ENCODE peak calls at places on chromosomes 2 and 18, in five cellular contexts. Q is A549, U is heart left ventricle, K is cardiac muscle cell, L is HepG2. G is an unnamed sample.
A peak's percentile ranks its signal among the peaks of the same experiment; 100 is the strongest.

GRCh38 chr18:72375628-72376027 is 168.5 kb downstream of the CBLN2 start:
- DNase-seq in Q (no peak), U (no peak), K (no peak), L (no peak), G (no peak)

GRCh38 chr2:11343626-11344341 is 652 bp downstream of the ROCK2 start:
- DNase-seq in Q (peak; percentile 36), U (peak; percentile 66), K (peak; percentile 27), L (peak; percentile 85), G (peak; percentile 76)

GRCh38 chr2:176147790-176148496 is 3.4 kb upstream of the HOXD4 start:
- DNase-seq in Q (no peak), U (no peak), K (no peak), L (no peak), G (peak; percentile 51)

GRCh38 chr18:58997811-58998337 is 133.2 kb downstream of the ZNF532 start:
- DNase-seq in Q (no peak), U (no peak), K (peak; percentile 93), L (no peak), G (peak; percentile 92)

GRCh38 chr2:196316050-196316430 is 144.7 kb upstream of the STK17B start:
- DNase-seq in Q (no peak), U (no peak), K (no peak), L (no peak), G (no peak)

GRCh38 chr2:113692698-113693428 is 63.6 kb downstream of the SLC35F5 start:
- DNase-seq in Q (no peak), U (no peak), K (no peak), L (no peak), G (no peak)

GRCh38 chr2:226060228-226060627 is 660.7 kb downstream of the NYAP2 start:
- DNase-seq in Q (no peak), U (no peak), K (no peak), L (peak; percentile 68), G (no peak)

GRCh38 chr2:53129851-53130250 is 637.8 kb upstream of the CHAC2 start:
- DNase-seq in Q (no peak), U (no peak), K (peak; percentile 83), L (no peak), G (no peak)

GRCh38 chr18:11407900-11408299 is 201.5 kb upstream of the SLC35G4 start:
- DNase-seq in Q (no peak), U (no peak), K (peak; percentile 45), L (no peak), G (no peak)

GRCh38 chr2:46294185-46294836 is 2.9 kb upstream of the EPAS1 start:
- DNase-seq in Q (peak; percentile 69), U (peak; percentile 35), K (no peak), L (no peak), G (no peak)

GRCh38 chr18:51077217-51077616 is 47.2 kb downstream of the SMAD4 start:
- DNase-seq in Q (no peak), U (no peak), K (peak; percentile 23), L (no peak), G (no peak)

GRCh38 chr2:187581125-187581896 is 27.1 kb upstream of the TFPI start:
- DNase-seq in Q (peak; percentile 4), U (no peak), K (peak; percentile 69), L (peak; percentile 59), G (no peak)

GRCh38 chr2:183267148-183267827 is 143.0 kb downstream of the NUP35 start:
- DNase-seq in Q (no peak), U (no peak), K (no peak), L (no peak), G (no peak)

GRCh38 chr2:169015943-169016342 is 15.2 kb downstream of the ABCB11 start:
- DNase-seq in Q (no peak), U (no peak), K (no peak), L (no peak), G (no peak)

GRCh38 chr2:157932480-157933205 is 56.5 kb upstream of the ACVR1 start:
- DNase-seq in Q (no peak), U (no peak), K (no peak), L (peak; percentile 21), G (no peak)

GRCh38 chr2:68018727-68019126 is 44.1 kb downstream of the C1D start:
- DNase-seq in Q (no peak), U (no peak), K (no peak), L (no peak), G (no peak)

GRCh38 chr18:58496937-58497336 is 132.0 kb downstream of the ALPK2 start:
- DNase-seq in Q (peak; percentile 8), U (no peak), K (no peak), L (peak; percentile 58), G (no peak)

GRCh38 chr2:120108049-120108448 is 95.2 kb downstream of the EPB41L5 start:
- DNase-seq in Q (no peak), U (peak; percentile 43), K (peak; percentile 84), L (no peak), G (no peak)

GRCh38 chr18:44588466-44588865 is 92.2 kb upstream of the SETBP1 start:
- DNase-seq in Q (no peak), U (no peak), K (no peak), L (no peak), G (no peak)

GRCh38 chr18:79513381-79514081 is 117.8 kb downstream of the NFATC1 start:
- DNase-seq in Q (no peak), U (no peak), K (no peak), L (no peak), G (no peak)

GRCh38 chr2:127568128-127568527 is 32.6 kb downstream of the MYO7B start:
- DNase-seq in Q (no peak), U (no peak), K (no peak), L (no peak), G (peak; percentile 61)

GRCh38 chr2:81481242-81481993 is 1176.9 kb upstream of the LRRTM1 start:
- DNase-seq in Q (no peak), U (no peak), K (peak; percentile 1), L (no peak), G (no peak)

GRCh38 chr2:65231892-65232477 is 4.4 kb downstream of the ACTR2 start:
- DNase-seq in Q (no peak), U (no peak), K (peak; percentile 44), L (no peak), G (no peak)

GRCh38 chr18:77671456-77672167 is 422.0 kb downstream of the GALR1 start:
- DNase-seq in Q (no peak), U (no peak), K (no peak), L (no peak), G (no peak)

GRCh38 chr2:37324786-37325624 is at the start of gene PRKD3:
- DNase-seq in Q (peak; percentile 55), U (no peak), K (peak; percentile 53), L (peak; percentile 27), G (no peak)

GRCh38 chr2:202278944-202279343 is 13.4 kb downstream of the NOP58 start:
- DNase-seq in Q (peak; percentile 38), U (no peak), K (peak; percentile 84), L (peak; percentile 48), G (no peak)

GRCh38 chr2:72883356-72883962 is 3.7 kb upstream of the SPR start:
- DNase-seq in Q (peak; percentile 44), U (peak; percentile 50), K (peak; percentile 65), L (peak; percentile 47), G (no peak)

GRCh38 chr2:4938246-4938645 is 753.9 kb upstream of the SOX11 start:
- DNase-seq in Q (no peak), U (no peak), K (no peak), L (no peak), G (no peak)

GRCh38 chr2:19124135-19124534 is 234.3 kb downstream of the OSR1 start:
- DNase-seq in Q (no peak), U (no peak), K (peak; percentile 36), L (no peak), G (no peak)

GRCh38 chr2:108786008-108786353 is 590 bp upstream of the CCDC138 start:
- DNase-seq in Q (no peak), U (no peak), K (no peak), L (no peak), G (no peak)

DNA sequence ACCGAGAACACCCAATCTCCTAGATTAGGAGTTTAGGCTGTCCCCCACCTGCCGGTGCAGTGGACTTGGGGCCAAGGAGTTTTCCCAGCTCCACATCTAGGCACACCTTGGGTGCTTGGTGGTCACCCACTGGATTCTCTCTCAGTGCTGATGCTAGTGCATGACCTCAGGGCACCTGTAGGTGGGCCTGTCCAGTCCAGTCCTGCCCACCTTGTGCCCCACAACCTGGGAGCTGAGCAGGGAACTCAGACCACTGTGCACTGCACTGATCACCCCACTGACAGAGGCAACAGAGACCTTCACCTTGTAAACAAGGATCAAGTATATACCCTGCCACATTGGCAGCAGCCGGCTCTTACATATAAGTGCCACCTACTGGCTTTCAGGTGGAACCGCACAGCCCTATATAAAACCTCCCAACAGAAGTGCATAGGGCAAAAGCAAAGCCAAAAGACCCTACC is 12.7 kb upstream of the CDH19 start:
- DNase-seq in Q (no peak), U (no peak), K (peak; percentile 22), L (peak; percentile 35), G (no peak)
- TF ChIP-seq CTCF in Q (peak; percentile 13), U (no peak), K (peak; percentile 55), L (peak; percentile 59), G (no peak)

DNA sequence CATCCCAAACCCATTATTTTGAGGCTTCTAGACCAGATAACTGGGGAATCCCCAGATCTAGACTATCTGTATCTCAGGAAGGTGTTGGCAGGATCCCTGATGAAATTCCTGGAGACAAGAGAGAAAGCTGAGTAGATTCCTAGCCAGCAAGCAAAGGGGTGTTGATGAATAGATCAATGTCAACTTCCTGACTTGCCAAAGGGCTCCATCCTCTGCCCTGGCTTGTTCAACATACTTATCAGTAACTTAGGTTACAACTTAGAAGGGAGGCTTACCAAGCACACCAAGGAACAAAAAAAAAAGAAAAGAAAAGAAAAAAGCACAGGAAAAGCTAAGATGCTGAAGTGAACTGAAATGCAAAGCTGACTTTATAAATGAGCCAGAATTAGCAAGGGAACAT is 53.3 kb downstream of the TNS1 start:
- DNase-seq in Q (no peak), U (no peak), K (no peak), L (no peak), G (no peak)
- H3K4me1 ChIP-seq in Q (peaks cover 17% of the 10 kb centered on the region), U (peaks cover 93% of the 10 kb centered on the region), K (peaks cover 19% of the 10 kb centered on the region), L (peaks cover 29% of the 10 kb centered on the region), G (peaks cover 82% of the 10 kb centered on the region)

GRCh38 chr2:85716346-85716880 is 22.3 kb downstream of the GNLY start:
- DNase-seq in Q (no peak), U (no peak), K (no peak), L (no peak), G (no peak)

GRCh38 chr2:85719609-85720240 is 25.6 kb downstream of the GNLY start:
- DNase-seq in Q (no peak), U (peak; percentile 41), K (no peak), L (no peak), G (no peak)

GRCh38 chr2:85718885-85719487 is 24.8 kb downstream of the GNLY start:
- DNase-seq in Q (no peak), U (peak; percentile 7), K (no peak), L (no peak), G (no peak)

GRCh38 chr2:85717308-85718005 is 23.3 kb downstream of the GNLY start:
- DNase-seq in Q (no peak), U (no peak), K (peak; percentile 70), L (no peak), G (no peak)

GRCh38 chr2:85718006-85718391 is 23.8 kb downstream of the GNLY start:
- DNase-seq in Q (no peak), U (peak; percentile 3), K (no peak), L (no peak), G (no peak)
- TF ChIP-seq CTCF in Q (peak; percentile 14), U (no peak), K (no peak), L (peak; percentile 40), G (no peak)

GRCh38 chr2:111904726-111905476 is 6.5 kb downstream of the MERTK start:
- DNase-seq in Q (no peak), U (no peak), K (no peak), L (no peak), G (no peak)
- H3K4me1 ChIP-seq in Q (no peaks in the 10 kb centered on the region), U (peaks cover 81% of the 10 kb centered on the region), K (peaks cover 33% of the 10 kb centered on the region), L (peaks cover 99% of the 10 kb centered on the region), G (no peaks in the 10 kb centered on the region)